ENCODE peak calls at places on chromosomes 13 and 19, in seven cellular contexts. One of them, this sample, is unnamed.
A peak's percentile ranks its signal among the peaks of the same experiment; 100 is the strongest.

GRCh38 chr13:28026508-28026907 is 38.0 kb upstream of the URAD start:
- DNase-seq in dorsolateral prefrontal cortex: no peak
- DNase-seq in IMR-90: no peak
- DNase-seq in AG09319: no peak
- DNase-seq in cardiac muscle cell: no peak
- DNase-seq in BJ: no peak
- DNase-seq in WTC11: no peak
- DNase-seq in this sample: no peak

GRCh38 chr13:29817604-29818378 is 32.6 kb downstream of the UBL3 start:
- DNase-seq in cardiac muscle cell: no peak
- DNase-seq in IMR-90: peak; percentile 23
- DNase-seq in BJ: no peak
- DNase-seq in dorsolateral prefrontal cortex: no peak
- DNase-seq in WTC11: no peak
- DNase-seq in AG09319: no peak
- DNase-seq in this sample: no peak

GRCh38 chr13:48570225-48570828 is 37.4 kb upstream of the RCBTB2 start:
- DNase-seq in dorsolateral prefrontal cortex: no peak
- DNase-seq in BJ: no peak
- DNase-seq in AG09319: no peak
- DNase-seq in IMR-90: no peak
- DNase-seq in cardiac muscle cell: no peak
- DNase-seq in WTC11: no peak
- DNase-seq in this sample: no peak

GRCh38 chr19:12482505-12482886 is 2.1 kb downstream of the ZNF709 start:
- DNase-seq in dorsolateral prefrontal cortex: no peak
- DNase-seq in IMR-90: no peak
- DNase-seq in BJ: no peak
- DNase-seq in cardiac muscle cell: no peak
- DNase-seq in WTC11: no peak
- DNase-seq in AG09319: no peak
- DNase-seq in this sample: no peak

GRCh38 chr19:17255150-17255621 is 9.4 kb downstream of the USHBP1 start:
- DNase-seq in WTC11: no peak
- DNase-seq in BJ: no peak
- DNase-seq in dorsolateral prefrontal cortex: no peak
- DNase-seq in IMR-90: no peak
- DNase-seq in AG09319: no peak
- DNase-seq in cardiac muscle cell: peak; percentile 60
- DNase-seq in this sample: no peak

GRCh38 chr19:54949412-54949811 is 2.1 kb upstream of the NLRP7 start:
- DNase-seq in cardiac muscle cell: no peak
- DNase-seq in IMR-90: no peak
- DNase-seq in AG09319: no peak
- DNase-seq in BJ: no peak
- DNase-seq in dorsolateral prefrontal cortex: no peak
- DNase-seq in WTC11: no peak
- DNase-seq in this sample: no peak

GRCh38 chr13:90594694-90595093 is 752.8 kb upstream of the MIR17HG start:
- DNase-seq in AG09319: no peak
- DNase-seq in IMR-90: peak; percentile 23
- DNase-seq in WTC11: no peak
- DNase-seq in BJ: peak; percentile 3
- DNase-seq in dorsolateral prefrontal cortex: no peak
- DNase-seq in cardiac muscle cell: peak; percentile 62
- DNase-seq in this sample: peak; percentile 7

GRCh38 chr13:106847049-106847448 is 279.1 kb upstream of the ARGLU1 start:
- DNase-seq in WTC11: no peak
- DNase-seq in IMR-90: no peak
- DNase-seq in cardiac muscle cell: no peak
- DNase-seq in BJ: no peak
- DNase-seq in dorsolateral prefrontal cortex: no peak
- DNase-seq in AG09319: no peak
- DNase-seq in this sample: no peak

GRCh38 chr13:24716446-24716845 is 36.2 kb downstream of the ATP12A start:
- DNase-seq in AG09319: no peak
- DNase-seq in dorsolateral prefrontal cortex: no peak
- DNase-seq in BJ: no peak
- DNase-seq in cardiac muscle cell: no peak
- DNase-seq in WTC11: peak; percentile 41
- DNase-seq in IMR-90: no peak
- DNase-seq in this sample: no peak

DNA sequence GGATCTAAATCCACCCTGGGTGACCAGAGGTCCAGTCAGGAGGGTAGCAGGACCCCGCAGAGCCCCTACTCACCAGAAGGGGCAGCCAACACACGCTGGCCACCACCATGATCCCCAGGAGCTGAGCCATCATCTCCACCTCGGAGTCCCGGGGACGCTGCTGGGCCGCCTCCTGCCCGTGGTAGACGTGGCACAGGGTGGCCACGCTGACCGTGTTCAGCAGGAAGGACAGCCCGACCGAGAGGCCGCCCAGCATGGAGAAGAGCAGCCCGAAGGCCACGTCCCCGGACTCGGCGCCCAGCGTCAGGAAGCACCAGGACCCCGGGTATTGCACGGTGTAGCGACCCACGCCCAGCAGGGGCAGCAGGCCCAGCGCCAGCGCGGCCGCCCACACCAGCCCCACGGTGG is 6.9 kb downstream of the TBXA2R start:
- DNase-seq in BJ: no peak
- DNase-seq in WTC11: peak; percentile 72
- DNase-seq in IMR-90: no peak
- DNase-seq in AG09319: no peak
- DNase-seq in cardiac muscle cell: no peak
- DNase-seq in dorsolateral prefrontal cortex: no peak
- DNase-seq in this sample: no peak
- TF ChIP-seq CTCF in BJ: peak; percentile 16
- TF ChIP-seq CTCF in WTC11: peak; percentile 43
- TF ChIP-seq CTCF in IMR-90: peak; percentile 10
- TF ChIP-seq CTCF in AG09319: no peak
- TF ChIP-seq CTCF in cardiac muscle cell: peak; percentile 24
- TF ChIP-seq CTCF in dorsolateral prefrontal cortex: no peak
- TF ChIP-seq CTCF in this sample: peak; percentile 11

GRCh38 chr13:36865265-36865664 is 46.2 kb downstream of the RFXAP start:
- DNase-seq in dorsolateral prefrontal cortex: no peak
- DNase-seq in BJ: no peak
- DNase-seq in AG09319: no peak
- DNase-seq in WTC11: no peak
- DNase-seq in IMR-90: no peak
- DNase-seq in cardiac muscle cell: no peak
- DNase-seq in this sample: no peak
- TF ChIP-seq CTCF in dorsolateral prefrontal cortex: no peak
- TF ChIP-seq CTCF in BJ: no peak
- TF ChIP-seq CTCF in AG09319: no peak
- TF ChIP-seq CTCF in WTC11: no peak
- TF ChIP-seq CTCF in IMR-90: no peak
- TF ChIP-seq CTCF in cardiac muscle cell: no peak
- TF ChIP-seq CTCF in this sample: no peak

GRCh38 chr19:49663224-49663623 is 2.4 kb downstream of the IRF3 start:
- DNase-seq in cardiac muscle cell: no peak
- DNase-seq in IMR-90: no peak
- DNase-seq in WTC11: no peak
- DNase-seq in BJ: no peak
- DNase-seq in AG09319: no peak
- DNase-seq in dorsolateral prefrontal cortex: no peak
- DNase-seq in this sample: no peak

GRCh38 chr19:49666120-49666444 is 349 bp downstream of the BCL2L12 start:
- DNase-seq in AG09319: no peak
- DNase-seq in BJ: no peak
- DNase-seq in IMR-90: no peak
- DNase-seq in cardiac muscle cell: no peak
- DNase-seq in WTC11: peak; percentile 60
- DNase-seq in dorsolateral prefrontal cortex: no peak
- DNase-seq in this sample: no peak

GRCh38 chr19:49665301-49666119 is at the start of the genes BCL2L12 and IRF3:
- DNase-seq in BJ: peak; percentile 79
- DNase-seq in dorsolateral prefrontal cortex: peak; percentile 98
- DNase-seq in AG09319: peak; percentile 89
- DNase-seq in WTC11: peak; percentile 97
- DNase-seq in cardiac muscle cell: peak; percentile 97
- DNase-seq in IMR-90: peak; percentile 93
- DNase-seq in this sample: peak; percentile 89

GRCh38 chr19:49662011-49662410 is 3.6 kb downstream of the IRF3 start:
- DNase-seq in cardiac muscle cell: no peak
- DNase-seq in WTC11: no peak
- DNase-seq in AG09319: no peak
- DNase-seq in IMR-90: no peak
- DNase-seq in BJ: no peak
- DNase-seq in dorsolateral prefrontal cortex: no peak
- DNase-seq in this sample: no peak

GRCh38 chr19:49664171-49665070 is 1.2 kb downstream of the IRF3 start:
- DNase-seq in IMR-90: peak; percentile 67
- DNase-seq in cardiac muscle cell: peak; percentile 80
- DNase-seq in WTC11: peak; percentile 95
- DNase-seq in dorsolateral prefrontal cortex: peak; percentile 94
- DNase-seq in AG09319: no peak
- DNase-seq in BJ: no peak
- DNase-seq in this sample: no peak
- TF ChIP-seq CTCF in IMR-90: no peak
- TF ChIP-seq CTCF in cardiac muscle cell: no peak
- TF ChIP-seq CTCF in WTC11: no peak
- TF ChIP-seq CTCF in dorsolateral prefrontal cortex: peak; percentile 13
- TF ChIP-seq CTCF in AG09319: no peak
- TF ChIP-seq CTCF in BJ: peak; percentile 30
- TF ChIP-seq CTCF in this sample: no peak

GRCh38 chr19:18279516-18280246 is 1.7 kb downstream of the JUND start:
- DNase-seq in WTC11: peak; percentile 96
- DNase-seq in BJ: peak; percentile 56
- DNase-seq in cardiac muscle cell: peak; percentile 97
- DNase-seq in dorsolateral prefrontal cortex: peak; percentile 94
- DNase-seq in AG09319: peak; percentile 91
- DNase-seq in IMR-90: peak; percentile 92
- DNase-seq in this sample: no peak

GRCh38 chr19:18280247-18281081 is 958 bp downstream of the JUND start:
- DNase-seq in BJ: no peak
- DNase-seq in dorsolateral prefrontal cortex: peak; percentile 77
- DNase-seq in cardiac muscle cell: peak; percentile 78
- DNase-seq in IMR-90: peak; percentile 69
- DNase-seq in AG09319: peak; percentile 59
- DNase-seq in WTC11: peak; percentile 53
- DNase-seq in this sample: no peak

GRCh38 chr19:18281082-18282020 is at the start of gene JUND:
- DNase-seq in dorsolateral prefrontal cortex: peak; percentile 98
- DNase-seq in AG09319: peak; percentile 99
- DNase-seq in cardiac muscle cell: peak; percentile 99
- DNase-seq in IMR-90: peak; percentile 98
- DNase-seq in BJ: peak; percentile 84
- DNase-seq in WTC11: peak; percentile 94
- DNase-seq in this sample: peak; percentile 85

GRCh38 chr19:18279266-18279515 is 2.2 kb downstream of the JUND start:
- DNase-seq in cardiac muscle cell: no peak
- DNase-seq in dorsolateral prefrontal cortex: no peak
- DNase-seq in IMR-90: no peak
- DNase-seq in AG09319: peak; percentile 19
- DNase-seq in WTC11: no peak
- DNase-seq in BJ: no peak
- DNase-seq in this sample: no peak

GRCh38 chr19:18278521-18279265 is 2.7 kb downstream of the JUND start:
- DNase-seq in IMR-90: no peak
- DNase-seq in AG09319: no peak
- DNase-seq in BJ: no peak
- DNase-seq in cardiac muscle cell: peak; percentile 39
- DNase-seq in WTC11: no peak
- DNase-seq in dorsolateral prefrontal cortex: no peak
- DNase-seq in this sample: no peak
- TF ChIP-seq CTCF in IMR-90: peak; percentile 24
- TF ChIP-seq CTCF in AG09319: peak; percentile 25
- TF ChIP-seq CTCF in BJ: peak; percentile 42
- TF ChIP-seq CTCF in cardiac muscle cell: peak; percentile 38
- TF ChIP-seq CTCF in WTC11: peak; percentile 41
- TF ChIP-seq CTCF in dorsolateral prefrontal cortex: no peak
- TF ChIP-seq CTCF in this sample: peak; percentile 36

GRCh38 chr19:23851966-23852365 is 62.7 kb upstream of the ZNF726 start:
- DNase-seq in WTC11: no peak
- DNase-seq in BJ: no peak
- DNase-seq in AG09319: no peak
- DNase-seq in cardiac muscle cell: no peak
- DNase-seq in IMR-90: no peak
- DNase-seq in dorsolateral prefrontal cortex: no peak
- DNase-seq in this sample: no peak

GRCh38 chr19:23855676-23856075 is 59.0 kb upstream of the ZNF726 start:
- DNase-seq in dorsolateral prefrontal cortex: no peak
- DNase-seq in cardiac muscle cell: no peak
- DNase-seq in WTC11: peak; percentile 17
- DNase-seq in BJ: no peak
- DNase-seq in AG09319: no peak
- DNase-seq in IMR-90: no peak
- DNase-seq in this sample: no peak
- TF ChIP-seq CTCF in dorsolateral prefrontal cortex: no peak
- TF ChIP-seq CTCF in cardiac muscle cell: no peak
- TF ChIP-seq CTCF in WTC11: no peak
- TF ChIP-seq CTCF in BJ: no peak
- TF ChIP-seq CTCF in AG09319: no peak
- TF ChIP-seq CTCF in IMR-90: no peak
- TF ChIP-seq CTCF in this sample: no peak

GRCh38 chr19:347946-348861 is 3.6 kb upstream of the MIER2 start:
- DNase-seq in BJ: no peak
- DNase-seq in WTC11: peak; percentile 61
- DNase-seq in IMR-90: no peak
- DNase-seq in dorsolateral prefrontal cortex: peak; percentile 32
- DNase-seq in cardiac muscle cell: no peak
- DNase-seq in AG09319: no peak
- DNase-seq in this sample: no peak
- TF ChIP-seq CTCF in BJ: peak; percentile 19
- TF ChIP-seq CTCF in WTC11: no peak
- TF ChIP-seq CTCF in IMR-90: no peak
- TF ChIP-seq CTCF in dorsolateral prefrontal cortex: no peak
- TF ChIP-seq CTCF in cardiac muscle cell: peak; percentile 13
- TF ChIP-seq CTCF in AG09319: no peak
- TF ChIP-seq CTCF in this sample: peak; percentile 20

This sample was measured in HFF-Myc.